ENCODE peak calls at places on chromosomes 13 and 19, in six cellular contexts. N is activated CD4-positive, alpha-beta T cell treated with anti-CD3 and anti-CD28 coated beads for 24 hours; T is activated CD8-positive, alpha-beta memory T cell treated with anti-CD3 and anti-CD28 coated beads for 1 hour; O is ascending aorta; M is CD4-positive, alpha-beta T cell; W is lung microvascular endothelial cell. C is an unnamed sample.

GRCh38 chr13:93289842-93290241 is 63.2 kb downstream of the GPC6 start:
- DNase-seq in T (no peak), N (no peak), M (no peak), W (no peak), O (no peak), C (no peak)

GRCh38 chr19:53521373-53522202 is 16.4 kb upstream of the ZNF331 start:
- DNase-seq in O (no peak), N (no peak), T (no peak), W (no peak), M (no peak), C (no peak)

GRCh38 chr13:84902243-84902642 is 897.0 kb downstream of the SLITRK6 start:
- DNase-seq in O (no peak), M (no peak), T (no peak), W (no peak), N (no peak), C (no peak)

GRCh38 chr19:10780368-10780767 is 55.6 kb downstream of the TMED1 start:
- DNase-seq in N (no peak), M (no peak), O (peak), T (no peak), W (peak), C (no peak)

GRCh38 chr19:18537431-18537830 is 5.9 kb downstream of the FKBP8 start:
- DNase-seq in M (no peak), T (no peak), W (no peak), O (no peak), N (no peak), C (no peak)

GRCh38 chr19:46762245-46762890 is 16.1 kb upstream of the STRN4 start:
- DNase-seq in M (no peak), T (no peak), W (no peak), O (no peak), N (no peak), C (no peak)

GRCh38 chr19:14450168-14450874 is 17.2 kb downstream of the PKN1 start:
- DNase-seq in N (peak), O (no peak), W (peak), M (peak), T (no peak), C (peak)

GRCh38 chr19:6572217-6572616 is 18.7 kb downstream of the CD70 start:
- DNase-seq in N (no peak), M (no peak), T (no peak), W (no peak), O (peak), C (no peak)

GRCh38 chr19:10740798-10741197 is 22.9 kb downstream of the DNM2 start:
- DNase-seq in T (no peak), N (no peak), W (no peak), M (no peak), O (no peak), C (no peak)

GRCh38 chr13:113815151-113816058 is 48.5 kb downstream of the GAS6 start:
- DNase-seq in T (no peak), M (no peak), W (peak), O (no peak), N (no peak), C (no peak)

GRCh38 chr13:21012841-21013681 is 48.3 kb downstream of the LATS2 start:
- DNase-seq in W (peak), O (no peak), M (no peak), T (no peak), N (no peak), C (no peak)

GRCh38 chr19:2613507-2614295 is 88.8 kb downstream of the GNG7 start:
- DNase-seq in N (peak), T (peak), W (peak), O (no peak), M (peak), C (peak)

GRCh38 chr19:7833225-7834156 is 3.5 kb downstream of the EVI5L start:
- DNase-seq in O (no peak), M (no peak), N (no peak), W (peak), T (no peak), C (no peak)

GRCh38 chr13:65917731-65918130 is 1312.4 kb downstream of the PCDH9 start:
- DNase-seq in N (no peak), T (no peak), W (no peak), O (no peak), M (no peak), C (no peak)

C was measured in stimulated activated effector memory CD8-positive, alpha-beta T cell treated with anti-CD3 and anti-CD28 coated beads, Interleukin-12 subunit alpha, Interleukin-12 subunit beta, amount 100 ng/mL, for 72 hours.